ENCODE peak calls at places on chromosomes 7 and 10, in four cellular contexts. C is right cardiac atrium, S is astrocyte of the spinal cord, O is HL-60. Y is an unnamed sample.
A peak's percentile ranks its signal among the peaks of the same experiment; 100 is the strongest.

GRCh38 chr7:129777195-129777844 is 165.8 kb downstream of the NRF1 start:
- DNase-seq in C (no peak), S (no peak), O (no peak), Y (no peak)

GRCh38 chr7:112204776-112205347 is 1.3 kb downstream of the DOCK4 start:
- DNase-seq in C (no peak), S (peak; percentile 22), O (peak; percentile 51), Y (no peak)

GRCh38 chr7:103640031-103640779 is 194.2 kb upstream of the SLC26A5 start:
- DNase-seq in C (no peak), S (peak; percentile 63), O (no peak), Y (no peak)

GRCh38 chr10:132841254-132841975 is 55.5 kb upstream of the NKX6-2 start:
- DNase-seq in C (no peak), S (no peak), O (no peak), Y (no peak)

GRCh38 chr10:23980054-23980453 is 228.9 kb upstream of the KIAA1217 start:
- DNase-seq in C (no peak), S (no peak), O (no peak), Y (no peak)

GRCh38 chr10:87603196-87603595 is 56.5 kb upstream of the PAPSS2 start:
- DNase-seq in C (no peak), S (no peak), O (no peak), Y (no peak)

GRCh38 chr7:136528329-136528728 is 340.1 kb upstream of the CHRM2 start:
- DNase-seq in C (no peak), S (peak; percentile 87), O (no peak), Y (no peak)

GRCh38 chr7:1678070-1678543 is 8.0 kb downstream of the ELFN1 start:
- DNase-seq in C (peak; percentile 40), S (no peak), O (no peak), Y (no peak)

GRCh38 chr7:114973147-114973546 is 51.3 kb downstream of the MDFIC start:
- DNase-seq in C (no peak), S (peak; percentile 66), O (no peak), Y (no peak)

GRCh38 chr10:126478600-126478999 is 90.3 kb upstream of the ADAM12 start:
- DNase-seq in C (no peak), S (no peak), O (no peak), Y (no peak)

GRCh38 chr7:137925754-137926153 is 76.1 kb downstream of the CREB3L2 start:
- DNase-seq in C (no peak), S (no peak), O (no peak), Y (no peak)

GRCh38 chr10:71028066-71028465 is 139.7 kb upstream of the PCBD1 start:
- DNase-seq in C (no peak), S (no peak), O (no peak), Y (no peak)

GRCh38 chr7:5703572-5704533 is 77.6 kb downstream of the RNF216 start:
- DNase-seq in C (no peak), S (no peak), O (no peak), Y (no peak)

GRCh38 chr7:956031-956430 is 1.6 kb upstream of the ADAP1 start:
- DNase-seq in C (peak; percentile 12), S (no peak), O (no peak), Y (no peak)

DNA sequence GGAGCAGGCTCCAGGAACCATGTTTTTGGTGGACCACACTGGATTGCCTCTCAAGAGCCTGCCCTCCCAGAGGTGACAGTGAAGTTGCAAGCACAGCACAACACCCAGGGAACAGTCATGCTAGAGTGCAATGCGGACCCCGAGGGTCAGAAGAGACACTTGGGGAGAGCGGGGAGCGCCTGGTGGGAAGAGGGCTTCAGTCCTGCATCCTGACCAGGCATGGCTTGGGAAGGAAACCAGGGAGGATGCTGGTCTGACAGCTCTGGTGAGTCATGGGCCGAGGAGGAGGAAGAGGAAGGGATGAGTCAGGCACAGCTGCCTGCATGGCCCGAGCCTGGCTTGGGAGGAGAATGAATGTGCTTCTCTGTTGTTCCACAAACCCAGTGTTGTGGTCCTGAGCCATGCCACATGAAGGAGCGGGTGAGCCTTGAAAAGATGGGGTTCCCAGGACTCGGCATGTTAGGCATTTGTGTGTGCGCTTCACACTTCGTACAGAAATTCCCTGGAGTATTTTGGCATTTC is 29.5 kb upstream of the ANKRD2 start:
- DNase-seq in C (peak; percentile 86), S (peak; percentile 97), O (peak; percentile 75), Y (peak; percentile 66)
- H3K4me3 ChIP-seq in C (no peak overlapping the region), S (no peak overlapping the region), O (no peak overlapping the region), Y (no peak overlapping the region)

GRCh38 chr10:122128357-122128756 is 139.4 kb downstream of the TACC2 start:
- DNase-seq in C (peak; percentile 93), S (peak; percentile 39), O (no peak), Y (no peak)
- H3K4me3 ChIP-seq in C (peak overlapping the region; percentile 26), S (no peak overlapping the region), O (no peak overlapping the region), Y (no peak overlapping the region)

DNA sequence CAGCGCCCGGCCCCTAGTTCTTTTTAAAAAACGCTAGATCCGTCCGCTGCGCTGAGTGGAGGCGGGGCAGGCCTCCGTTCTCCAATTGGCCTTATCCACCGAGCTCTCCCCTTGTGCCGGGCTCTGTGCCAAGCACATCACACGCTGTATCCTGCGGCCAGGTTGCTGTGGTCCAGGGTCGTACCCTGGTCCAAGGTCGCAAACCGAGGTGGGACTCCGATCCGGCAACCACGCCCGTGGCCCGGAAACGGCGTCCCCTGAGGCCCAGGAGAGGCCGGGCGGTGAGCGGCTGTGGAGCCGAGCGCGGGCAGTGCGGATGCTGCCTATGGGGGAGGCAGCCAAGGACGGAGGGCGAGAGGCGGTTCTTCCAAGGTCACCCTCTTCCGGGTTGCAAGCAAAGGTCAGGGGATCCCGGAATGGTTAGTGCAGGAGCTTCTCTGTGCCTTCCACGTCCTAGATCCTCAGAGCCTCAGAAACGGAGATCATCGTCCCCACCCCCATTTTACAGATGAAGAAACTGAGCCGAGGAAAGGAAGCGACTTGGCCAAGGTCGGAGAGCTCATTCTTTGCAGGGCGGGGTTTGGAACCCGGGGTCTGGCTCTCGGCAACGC is 72.4 kb upstream of the LRRC4 start:
- DNase-seq in C (peak; percentile 88), S (peak; percentile 16), O (no peak), Y (peak; percentile 81)
- H3K4me3 ChIP-seq in C (peak overlapping the region; percentile 31), S (peak overlapping the region; percentile 10), O (peak overlapping the region; percentile 54), Y (peak overlapping the region; percentile 55)

GRCh38 chr10:77846718-77847311 is 79.7 kb downstream of the DLG5 start:
- DNase-seq in C (peak; percentile 91), S (peak; percentile 66), O (peak; percentile 57), Y (peak; percentile 86)
- H3K4me3 ChIP-seq in C (no peak overlapping the region), S (no peak overlapping the region), O (no peak overlapping the region), Y (no peak overlapping the region)

GRCh38 chr7:151736403-151736909 is 140.5 kb downstream of the PRKAG2 start:
- DNase-seq in C (peak; percentile 86), S (peak; percentile 97), O (no peak), Y (peak; percentile 45)
- H3K4me3 ChIP-seq in C (peak overlapping the region; percentile 62), S (peak overlapping the region; percentile 2), O (no peak overlapping the region), Y (no peak overlapping the region)

DNA sequence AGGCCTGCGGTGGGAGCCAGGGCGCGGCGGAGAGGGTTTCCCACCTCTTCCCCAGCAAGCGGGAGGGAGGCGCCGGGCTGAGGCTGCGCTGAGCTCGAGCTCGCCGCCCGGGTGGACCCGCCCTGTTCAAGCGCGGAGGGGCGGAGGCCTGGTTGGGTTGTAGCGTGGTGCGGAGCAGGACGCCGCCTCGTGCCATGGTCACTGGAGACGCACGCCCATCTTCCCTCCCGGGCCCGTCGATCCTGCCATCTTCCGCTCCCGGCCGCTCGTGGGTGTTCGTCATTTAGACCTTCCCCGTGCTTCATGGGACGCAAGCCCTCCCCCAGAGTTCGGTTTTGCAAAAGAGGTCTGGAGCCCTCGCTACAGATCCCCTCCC is 9.3 kb upstream of the EN2 start:
- DNase-seq in C (no peak), S (no peak), O (no peak), Y (no peak)
- H3K4me3 ChIP-seq in C (no peak overlapping the region), S (no peak overlapping the region), O (no peak overlapping the region), Y (no peak overlapping the region)

Y was measured in testis.